ENCODE peak calls at places on chromosomes 2 and 18, in nine cellular contexts. One of them, this sample, is unnamed.

GRCh38 chr2:47357475-47357874 is 45.5 kb upstream of the MSH2 start:
- DNase-seq in HepG2: peak; percentile 51
- DNase-seq in HL-60: no peak
- DNase-seq in Panc1: no peak
- DNase-seq in HCT116: no peak
- DNase-seq in GM12878: no peak
- DNase-seq in A549: peak; percentile 56
- DNase-seq in SK-N-SH: no peak
- DNase-seq in K562: peak; percentile 28
- DNase-seq in this sample: no peak

GRCh38 chr2:189146553-189146952 is 33.0 kb downstream of the COL5A2 start:
- DNase-seq in HepG2: no peak
- DNase-seq in HL-60: no peak
- DNase-seq in Panc1: no peak
- DNase-seq in HCT116: no peak
- DNase-seq in GM12878: no peak
- DNase-seq in A549: no peak
- DNase-seq in SK-N-SH: no peak
- DNase-seq in K562: no peak
- DNase-seq in this sample: no peak

GRCh38 chr2:19738707-19739106 is 163.1 kb downstream of the TTC32 start:
- DNase-seq in HepG2: no peak
- DNase-seq in HL-60: no peak
- DNase-seq in Panc1: no peak
- DNase-seq in HCT116: no peak
- DNase-seq in GM12878: no peak
- DNase-seq in A549: no peak
- DNase-seq in SK-N-SH: no peak
- DNase-seq in K562: no peak
- DNase-seq in this sample: no peak

GRCh38 chr18:45567123-45567522 is 48.2 kb upstream of the SLC14A2 start:
- DNase-seq in HepG2: no peak
- DNase-seq in HL-60: no peak
- DNase-seq in Panc1: no peak
- DNase-seq in HCT116: no peak
- DNase-seq in GM12878: no peak
- DNase-seq in A549: peak; percentile 13
- DNase-seq in SK-N-SH: no peak
- DNase-seq in K562: no peak
- DNase-seq in this sample: peak; percentile 44

GRCh38 chr18:45755936-45756335 is 32.0 kb downstream of the SLC14A1 start:
- DNase-seq in HepG2: no peak
- DNase-seq in HL-60: no peak
- DNase-seq in Panc1: no peak
- DNase-seq in HCT116: no peak
- DNase-seq in GM12878: no peak
- DNase-seq in A549: no peak
- DNase-seq in SK-N-SH: no peak
- DNase-seq in K562: no peak
- DNase-seq in this sample: no peak

GRCh38 chr2:73386342-73386868 is 769 bp downstream of the ALMS1 start:
- DNase-seq in HepG2: no peak
- DNase-seq in HL-60: no peak
- DNase-seq in Panc1: no peak
- DNase-seq in HCT116: no peak
- DNase-seq in GM12878: no peak
- DNase-seq in A549: no peak
- DNase-seq in SK-N-SH: no peak
- DNase-seq in K562: no peak
- DNase-seq in this sample: peak; percentile 40

GRCh38 chr2:138028538-138028937 is 64.3 kb downstream of the HNMT start:
- DNase-seq in HepG2: no peak
- DNase-seq in HL-60: peak; percentile 57
- DNase-seq in Panc1: no peak
- DNase-seq in HCT116: no peak
- DNase-seq in GM12878: peak; percentile 12
- DNase-seq in A549: no peak
- DNase-seq in SK-N-SH: no peak
- DNase-seq in K562: no peak
- DNase-seq in this sample: no peak

GRCh38 chr2:158969162-158969716 is 799 bp downstream of the TANC1 start:
- DNase-seq in HepG2: no peak
- DNase-seq in HL-60: no peak
- DNase-seq in Panc1: no peak
- DNase-seq in HCT116: no peak
- DNase-seq in GM12878: no peak
- DNase-seq in A549: no peak
- DNase-seq in SK-N-SH: no peak
- DNase-seq in K562: no peak
- DNase-seq in this sample: peak; percentile 22

GRCh38 chr2:104321141-104321799 is 532.6 kb upstream of the POU3F3 start:
- DNase-seq in HepG2: no peak
- DNase-seq in HL-60: no peak
- DNase-seq in Panc1: no peak
- DNase-seq in HCT116: no peak
- DNase-seq in GM12878: no peak
- DNase-seq in A549: no peak
- DNase-seq in SK-N-SH: no peak
- DNase-seq in K562: no peak
- DNase-seq in this sample: peak; percentile 3

GRCh38 chr2:144959416-144959815 is 439.5 kb upstream of the ZEB2 start:
- DNase-seq in HepG2: no peak
- DNase-seq in HL-60: no peak
- DNase-seq in Panc1: no peak
- DNase-seq in HCT116: no peak
- DNase-seq in GM12878: no peak
- DNase-seq in A549: no peak
- DNase-seq in SK-N-SH: no peak
- DNase-seq in K562: no peak
- DNase-seq in this sample: no peak

GRCh38 chr2:205930209-205930608 is 155.8 kb downstream of the INO80D start:
- DNase-seq in HepG2: no peak
- DNase-seq in HL-60: no peak
- DNase-seq in Panc1: no peak
- DNase-seq in HCT116: no peak
- DNase-seq in GM12878: no peak
- DNase-seq in A549: no peak
- DNase-seq in SK-N-SH: no peak
- DNase-seq in K562: no peak
- DNase-seq in this sample: peak; percentile 19

GRCh38 chr2:30747206-30747605 is 60.0 kb downstream of the CAPN13 start:
- DNase-seq in HepG2: no peak
- DNase-seq in HL-60: no peak
- DNase-seq in Panc1: no peak
- DNase-seq in HCT116: no peak
- DNase-seq in GM12878: no peak
- DNase-seq in A549: peak; percentile 31
- DNase-seq in SK-N-SH: no peak
- DNase-seq in K562: no peak
- DNase-seq in this sample: no peak

GRCh38 chr2:120531365-120531764 is 185.4 kb downstream of the INHBB start:
- DNase-seq in HepG2: no peak
- DNase-seq in HL-60: no peak
- DNase-seq in Panc1: no peak
- DNase-seq in HCT116: no peak
- DNase-seq in GM12878: no peak
- DNase-seq in A549: no peak
- DNase-seq in SK-N-SH: no peak
- DNase-seq in K562: no peak
- DNase-seq in this sample: no peak

GRCh38 chr2:47218066-47218581 is 63.0 kb upstream of the STPG4 start:
- DNase-seq in HepG2: no peak
- DNase-seq in HL-60: peak; percentile 83
- DNase-seq in Panc1: no peak
- DNase-seq in HCT116: no peak
- DNase-seq in GM12878: no peak
- DNase-seq in A549: no peak
- DNase-seq in SK-N-SH: no peak
- DNase-seq in K562: no peak
- DNase-seq in this sample: no peak

GRCh38 chr2:75557474-75558131 is 3.1 kb downstream of the EVA1A start:
- DNase-seq in HepG2: no peak
- DNase-seq in HL-60: no peak
- DNase-seq in Panc1: no peak
- DNase-seq in HCT116: no peak
- DNase-seq in GM12878: no peak
- DNase-seq in A549: no peak
- DNase-seq in SK-N-SH: no peak
- DNase-seq in K562: no peak
- DNase-seq in this sample: no peak

GRCh38 chr2:109473616-109474318 is 140.0 kb downstream of the SEPTIN10 start:
- DNase-seq in HepG2: no peak
- DNase-seq in HL-60: no peak
- DNase-seq in Panc1: no peak
- DNase-seq in HCT116: no peak
- DNase-seq in GM12878: no peak
- DNase-seq in A549: no peak
- DNase-seq in SK-N-SH: no peak
- DNase-seq in K562: no peak
- DNase-seq in this sample: no peak

GRCh38 chr18:43134876-43135275 is 19.4 kb upstream of the RIT2 start:
- DNase-seq in HepG2: no peak
- DNase-seq in HL-60: no peak
- DNase-seq in Panc1: no peak
- DNase-seq in HCT116: no peak
- DNase-seq in GM12878: no peak
- DNase-seq in A549: no peak
- DNase-seq in SK-N-SH: no peak
- DNase-seq in K562: no peak
- DNase-seq in this sample: no peak

GRCh38 chr18:3952031-3952430 is 502.1 kb downstream of the TGIF1 start:
- DNase-seq in HepG2: no peak
- DNase-seq in HL-60: no peak
- DNase-seq in Panc1: no peak
- DNase-seq in HCT116: no peak
- DNase-seq in GM12878: no peak
- DNase-seq in A549: no peak
- DNase-seq in SK-N-SH: no peak
- DNase-seq in K562: no peak
- DNase-seq in this sample: no peak

GRCh38 chr18:3950668-3951413 is 500.9 kb downstream of the TGIF1 start:
- DNase-seq in HepG2: no peak
- DNase-seq in HL-60: no peak
- DNase-seq in Panc1: no peak
- DNase-seq in HCT116: no peak
- DNase-seq in GM12878: no peak
- DNase-seq in A549: no peak
- DNase-seq in SK-N-SH: no peak
- DNase-seq in K562: no peak
- DNase-seq in this sample: no peak

GRCh38 chr18:3948958-3949357 is 499.0 kb downstream of the TGIF1 start:
- DNase-seq in HepG2: no peak
- DNase-seq in HL-60: no peak
- DNase-seq in Panc1: no peak
- DNase-seq in HCT116: no peak
- DNase-seq in GM12878: no peak
- DNase-seq in A549: no peak
- DNase-seq in SK-N-SH: no peak
- DNase-seq in K562: no peak
- DNase-seq in this sample: no peak

DNA sequence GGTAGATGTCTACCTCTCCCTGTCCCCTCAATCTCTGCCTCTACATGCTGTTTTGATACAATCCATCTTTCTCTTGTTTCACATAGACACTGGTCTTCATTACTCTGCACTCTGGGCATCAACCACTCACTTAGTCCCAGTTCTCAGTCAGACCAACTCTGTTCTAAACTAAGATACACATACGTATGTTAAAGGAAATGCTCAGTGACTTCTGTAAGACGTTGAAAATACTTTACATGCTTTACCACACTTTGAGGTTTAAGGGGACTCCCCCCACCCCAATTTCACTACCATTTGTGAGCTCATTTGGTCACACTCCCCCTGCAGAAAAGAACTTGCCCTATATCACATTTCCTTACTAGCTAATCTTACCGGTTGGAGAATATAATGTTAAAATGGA is 497.4 kb downstream of the TGIF1 start:
- DNase-seq in HepG2: no peak
- DNase-seq in HL-60: no peak
- DNase-seq in Panc1: no peak
- DNase-seq in HCT116: no peak
- DNase-seq in GM12878: no peak
- DNase-seq in A549: no peak
- DNase-seq in SK-N-SH: no peak
- DNase-seq in K562: no peak
- DNase-seq in this sample: no peak
- TF ChIP-seq REST in HepG2: no peak
- TF ChIP-seq REST in HL-60: no peak
- TF ChIP-seq REST in Panc1: no peak
- TF ChIP-seq REST in HCT116: no peak
- TF ChIP-seq REST in GM12878: no peak
- TF ChIP-seq REST in A549: no peak
- TF ChIP-seq REST in SK-N-SH: no peak
- TF ChIP-seq REST in K562: no peak
- TF ChIP-seq REST in this sample: no peak

DNA sequence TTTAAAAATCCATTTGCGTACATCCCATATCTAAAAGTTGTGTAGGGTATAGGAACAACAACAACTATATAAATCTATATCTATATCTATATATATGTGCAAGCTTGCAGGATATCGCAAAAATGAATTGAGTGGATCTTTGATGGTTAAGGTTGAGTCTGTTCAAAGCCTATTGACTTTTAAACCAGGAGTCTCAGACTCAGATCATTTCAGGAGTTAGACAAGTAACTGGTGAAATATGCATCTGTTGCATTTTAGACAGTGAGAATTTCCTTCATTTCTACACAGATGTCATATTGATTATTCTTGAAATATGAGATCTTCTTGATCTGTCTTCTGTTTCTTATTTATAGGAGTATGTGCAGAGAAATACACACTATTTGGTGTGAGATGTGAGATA is 66.5 kb downstream of the PARD3B start:
- DNase-seq in HepG2: no peak
- DNase-seq in HL-60: no peak
- DNase-seq in Panc1: no peak
- DNase-seq in HCT116: no peak
- DNase-seq in GM12878: no peak
- DNase-seq in A549: no peak
- DNase-seq in SK-N-SH: no peak
- DNase-seq in K562: no peak
- DNase-seq in this sample: no peak
- TF ChIP-seq REST in HepG2: no peak
- TF ChIP-seq REST in HL-60: no peak
- TF ChIP-seq REST in Panc1: no peak
- TF ChIP-seq REST in HCT116: no peak
- TF ChIP-seq REST in GM12878: no peak
- TF ChIP-seq REST in A549: no peak
- TF ChIP-seq REST in SK-N-SH: no peak
- TF ChIP-seq REST in K562: no peak
- TF ChIP-seq REST in this sample: no peak

GRCh38 chr2:32863803-32864202 is 83.0 kb upstream of the LTBP1 start:
- DNase-seq in HepG2: no peak
- DNase-seq in HL-60: no peak
- DNase-seq in Panc1: no peak
- DNase-seq in HCT116: no peak
- DNase-seq in GM12878: no peak
- DNase-seq in A549: no peak
- DNase-seq in SK-N-SH: no peak
- DNase-seq in K562: no peak
- DNase-seq in this sample: no peak
- TF ChIP-seq REST in HepG2: no peak
- TF ChIP-seq REST in HL-60: no peak
- TF ChIP-seq REST in Panc1: no peak
- TF ChIP-seq REST in HCT116: no peak
- TF ChIP-seq REST in GM12878: no peak
- TF ChIP-seq REST in A549: no peak
- TF ChIP-seq REST in SK-N-SH: no peak
- TF ChIP-seq REST in K562: no peak
- TF ChIP-seq REST in this sample: no peak

GRCh38 chr2:233439191-233439590 is 84.9 kb downstream of the DGKD start:
- DNase-seq in HepG2: no peak
- DNase-seq in HL-60: no peak
- DNase-seq in Panc1: no peak
- DNase-seq in HCT116: no peak
- DNase-seq in GM12878: no peak
- DNase-seq in A549: no peak
- DNase-seq in SK-N-SH: no peak
- DNase-seq in K562: no peak
- DNase-seq in this sample: no peak
- TF ChIP-seq REST in HepG2: no peak
- TF ChIP-seq REST in HL-60: no peak
- TF ChIP-seq REST in Panc1: no peak
- TF ChIP-seq REST in HCT116: no peak
- TF ChIP-seq REST in GM12878: no peak
- TF ChIP-seq REST in A549: no peak
- TF ChIP-seq REST in SK-N-SH: no peak
- TF ChIP-seq REST in K562: no peak
- TF ChIP-seq REST in this sample: no peak

This sample was measured in GM23338.